ENCODE peak calls at places on chromosomes 12 and 14, in five cellular contexts. D is HepG2, T is HCT116, R is GM12878, S is K562. V is an unnamed sample.

GRCh38 chr14:67653651-67654280 is 20.7 kb downstream of the VTI1B start:
- DNase-seq in D (no peak), T (no peak), R (no peak), S (no peak), V (no peak)

GRCh38 chr12:57737467-57738141 is 938 bp downstream of the AGAP2 start:
- DNase-seq in D (no peak), T (no peak), R (no peak), S (no peak), V (peak)

GRCh38 chr12:47984331-47984801 is 19.9 kb downstream of the COL2A1 start:
- DNase-seq in D (no peak), T (no peak), R (no peak), S (no peak), V (no peak)

GRCh38 chr14:102547067-102547466 is 37.5 kb upstream of the ANKRD9 start:
- DNase-seq in D (no peak), T (no peak), R (no peak), S (no peak), V (no peak)

GRCh38 chr12:54431911-54432814 is 13.1 kb upstream of the ITGA5 start:
- DNase-seq in D (no peak), T (no peak), R (no peak), S (peak), V (no peak)

GRCh38 chr12:25130741-25131188 is 64.2 kb downstream of the DNAI7 start:
- DNase-seq in D (peak), T (peak), R (no peak), S (peak), V (peak)

GRCh38 chr12:25253371-25254068 is 2.8 kb upstream of the KRAS start:
- DNase-seq in D (no peak), T (no peak), R (no peak), S (no peak), V (no peak)

GRCh38 chr12:124994435-124994975 is 1.1 kb downstream of the BRI3BP start:
- DNase-seq in D (no peak), T (no peak), R (no peak), S (peak), V (no peak)

GRCh38 chr14:105167303-105168092 is 1.1 kb downstream of the JAG2 start:
- DNase-seq in D (no peak), T (no peak), R (no peak), S (peak), V (peak)

GRCh38 chr12:121610239-121611149 is 15.8 kb upstream of the ORAI1 start:
- DNase-seq in D (no peak), T (no peak), R (no peak), S (no peak), V (no peak)

GRCh38 chr12:70364695-70365397 is 1.2 kb upstream of the KCNMB4 start:
- DNase-seq in D (no peak), T (no peak), R (no peak), S (no peak), V (peak)

GRCh38 chr12:22635812-22636211 is 10.8 kb downstream of the ETNK1 start:
- DNase-seq in D (no peak), T (no peak), R (no peak), S (no peak), V (no peak)

GRCh38 chr12:50971946-50972345 is 19.6 kb downstream of the HIGD1C start:
- DNase-seq in D (no peak), T (no peak), R (no peak), S (no peak), V (no peak)

GRCh38 chr12:43462741-43463140 is 89.3 kb downstream of the ADAMTS20 start:
- DNase-seq in D (no peak), T (no peak), R (no peak), S (no peak), V (no peak)

GRCh38 chr14:20998674-20999366 is at the start of gene SLC39A2:
- DNase-seq in D (no peak), T (peak), R (no peak), S (peak), V (no peak)

GRCh38 chr12:27236498-27236897 is 7.6 kb upstream of the STK38L start:
- DNase-seq in D (no peak), T (peak), R (no peak), S (peak), V (no peak)

GRCh38 chr12:53051058-53051880 is 1.4 kb downstream of the TNS2 start:
- DNase-seq in D (peak), T (no peak), R (no peak), S (peak), V (no peak)

GRCh38 chr12:53345486-53346195 is 9.5 kb upstream of the SP7 start:
- DNase-seq in D (no peak), T (no peak), R (no peak), S (no peak), V (peak)

GRCh38 chr12:79939728-79940306 is 4.9 kb upstream of the PPP1R12A start:
- DNase-seq in D (no peak), T (no peak), R (no peak), S (no peak), V (no peak)

GRCh38 chr12:79935624-79936040 is 735 bp upstream of the PPP1R12A start:
- DNase-seq in D (peak), T (no peak), R (peak), S (peak), V (peak)

GRCh38 chr12:79935021-79935623 is at the start of gene PPP1R12A:
- DNase-seq in D (peak), T (peak), R (peak), S (peak), V (peak)

GRCh38 chr12:79936670-79937069 is 1.8 kb upstream of the PPP1R12A start:
- DNase-seq in D (no peak), T (no peak), R (no peak), S (peak), V (no peak)

GRCh38 chr12:79938843-79939242 is 3.9 kb upstream of the PPP1R12A start:
- DNase-seq in D (no peak), T (no peak), R (no peak), S (peak), V (no peak)
- TF ChIP-seq ZBTB33 in D (no peak), T (no peak), R (no peak), S (no peak), V (no peak)

GRCh38 chr14:39266589-39266870 is 32.8 kb downstream of the MIA2 start:
- DNase-seq in D (peak), T (no peak), R (no peak), S (no peak), V (no peak)
- TF ChIP-seq ZBTB33 in D (peak), T (peak), R (no peak), S (no peak), V (no peak)

GRCh38 chr14:68798621-68799020 is 5.8 kb upstream of the ZFP36L1 start:
- DNase-seq in D (no peak), T (no peak), R (no peak), S (no peak), V (no peak)
- TF ChIP-seq ZBTB33 in D (no peak), T (no peak), R (no peak), S (no peak), V (no peak)

GRCh38 chr12:4830568-4830967 is 79.1 kb upstream of the KCNA1 start:
- DNase-seq in D (no peak), T (no peak), R (no peak), S (no peak), V (no peak)
- TF ChIP-seq ZBTB33 in D (no peak), T (no peak), R (no peak), S (no peak), V (no peak)

DNA sequence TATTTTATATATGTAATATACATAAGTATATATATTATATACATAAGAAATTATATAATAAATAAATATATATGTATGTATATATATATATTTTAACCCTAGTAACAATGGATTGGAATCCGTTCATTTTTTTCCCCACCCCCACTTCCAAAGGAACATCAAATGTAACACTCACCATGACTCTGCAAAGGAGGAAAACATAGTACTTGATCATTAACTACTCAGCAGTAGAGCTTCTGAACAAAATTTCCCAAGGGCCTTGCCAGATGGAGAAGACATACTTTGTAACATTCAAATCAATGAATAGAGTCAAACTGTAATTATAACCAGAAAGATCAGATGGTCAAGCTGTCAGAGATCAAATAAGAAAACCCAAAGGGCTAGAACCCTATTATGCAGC is 126.0 kb upstream of the CNTN1 start:
- DNase-seq in D (no peak), T (no peak), R (no peak), S (no peak), V (no peak)
- TF ChIP-seq ZBTB33 in D (no peak), T (no peak), R (no peak), S (no peak), V (no peak)

GRCh38 chr14:95510804-95511203 is 5.6 kb downstream of the SYNE3 start:
- DNase-seq in D (no peak), T (no peak), R (no peak), S (no peak), V (no peak)
- TF ChIP-seq ZBTB33 in D (no peak), T (no peak), R (no peak), S (no peak), V (no peak)

DNA sequence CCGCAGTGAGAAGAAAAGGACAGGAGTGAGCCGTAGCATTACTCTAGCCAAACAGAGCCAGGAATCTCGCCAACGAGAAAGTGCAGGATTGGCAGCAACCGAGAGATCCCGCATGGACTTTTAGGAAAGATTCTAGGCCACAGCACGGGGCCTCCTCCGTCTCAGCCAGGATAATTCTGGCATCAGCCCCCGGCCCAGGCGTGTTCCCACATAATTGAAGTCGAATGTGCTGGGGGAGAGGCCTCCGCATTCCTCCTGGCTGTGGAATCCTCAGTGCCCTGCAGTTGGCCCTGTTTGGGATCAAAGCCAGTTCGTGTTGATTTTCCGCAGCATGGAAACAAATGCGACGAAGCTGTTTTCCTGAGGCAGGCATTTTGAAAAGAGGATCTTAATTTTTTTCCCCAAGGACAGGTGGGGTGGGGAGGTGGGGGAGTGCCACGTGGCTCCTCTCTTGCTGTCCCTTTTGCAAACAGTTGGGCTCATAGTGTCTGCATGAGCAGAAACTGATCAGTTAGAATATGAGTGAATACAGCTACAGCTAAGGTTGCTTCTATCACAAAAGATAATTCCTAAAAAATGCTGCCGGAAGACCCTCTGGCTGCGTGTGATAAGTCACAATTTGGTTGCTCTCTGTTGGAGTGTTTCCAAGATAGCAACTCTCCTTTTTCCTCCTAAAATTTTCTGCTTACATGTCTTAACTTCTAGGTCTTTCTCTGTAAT is 37.3 kb upstream of the ATXN2 start:
- DNase-seq in D (peak), T (no peak), R (no peak), S (peak), V (peak)
- TF ChIP-seq ZBTB33 in D (no peak), T (no peak), R (no peak), S (no peak), V (no peak)

GRCh38 chr12:49946086-49946485 is 4.5 kb upstream of the AQP2 start:
- DNase-seq in D (no peak), T (no peak), R (no peak), S (no peak), V (no peak)
- TF ChIP-seq ZBTB33 in D (no peak), T (no peak), R (no peak), S (no peak), V (no peak)

V was measured in SK-N-SH.